ENCODE peak calls at places on chromosome 3, in ten cellular contexts. Q is tibial nerve, C is IMR-90, Y is body of pancreas, V is A549, O is heart left ventricle, B is NB4, U is adrenal gland, F is esophagus squamous epithelium, W is uterus. I is an unnamed sample.
A peak's percentile ranks its signal among the peaks of the same experiment; 100 is the strongest.

GRCh38 chr3:102104093-102104492 is 254.8 kb downstream of the NFKBIZ start:
- DNase-seq in Q (no peak), C (no peak), Y (no peak), V (no peak), O (no peak), B (no peak), U (no peak), F (no peak), W (no peak), I (no peak)

GRCh38 chr3:136728918-136729317 is 23.3 kb downstream of the STAG1 start:
- DNase-seq in Q (no peak), C (peak; percentile 67), Y (no peak), V (no peak), O (no peak), B (no peak), U (no peak), F (no peak), W (no peak), I (no peak)

GRCh38 chr3:110929811-110930210 is 141.8 kb upstream of the NECTIN3 start:
- DNase-seq in Q (no peak), C (peak; percentile 47), Y (no peak), V (no peak), O (no peak), B (no peak), U (no peak), F (no peak), W (no peak), I (no peak)

GRCh38 chr3:38004415-38005075 is 14.0 kb downstream of the VILL start:
- DNase-seq in Q (peak; percentile 94), C (peak; percentile 59), Y (peak; percentile 89), V (peak; percentile 55), O (peak; percentile 87), B (peak; percentile 70), U (peak; percentile 73), F (no peak), W (peak; percentile 67), I (peak; percentile 78)

GRCh38 chr3:110969229-110970211 is 102.1 kb upstream of the NECTIN3 start:
- DNase-seq in Q (no peak), C (no peak), Y (no peak), V (no peak), O (no peak), B (no peak), U (no peak), F (no peak), W (no peak), I (no peak)

GRCh38 chr3:51382947-51383578 is 2.0 kb upstream of the MANF start:
- DNase-seq in Q (no peak), C (no peak), Y (no peak), V (no peak), O (no peak), B (peak; percentile 15), U (no peak), F (no peak), W (no peak), I (no peak)

GRCh38 chr3:126557415-126557745 is 1.4 kb downstream of the C3orf22 start:
- DNase-seq in Q (no peak), C (no peak), Y (no peak), V (no peak), O (peak; percentile 23), B (no peak), U (no peak), F (no peak), W (peak; percentile 8), I (peak; percentile 9)

GRCh38 chr3:34646911-34647465 is 848.6 kb downstream of the PDCD6IP start:
- DNase-seq in Q (no peak), C (no peak), Y (no peak), V (no peak), O (no peak), B (no peak), U (no peak), F (no peak), W (no peak), I (no peak)

GRCh38 chr3:133803474-133803873 is 2.1 kb upstream of the SRPRB start:
- DNase-seq in Q (no peak), C (no peak), Y (no peak), V (no peak), O (no peak), B (no peak), U (no peak), F (no peak), W (no peak), I (no peak)

GRCh38 chr3:50352762-50353161 is 2.1 kb downstream of the CYB561D2 start:
- DNase-seq in Q (no peak), C (peak; percentile 29), Y (no peak), V (peak; percentile 47), O (no peak), B (peak; percentile 57), U (no peak), F (no peak), W (no peak), I (no peak)

DNA sequence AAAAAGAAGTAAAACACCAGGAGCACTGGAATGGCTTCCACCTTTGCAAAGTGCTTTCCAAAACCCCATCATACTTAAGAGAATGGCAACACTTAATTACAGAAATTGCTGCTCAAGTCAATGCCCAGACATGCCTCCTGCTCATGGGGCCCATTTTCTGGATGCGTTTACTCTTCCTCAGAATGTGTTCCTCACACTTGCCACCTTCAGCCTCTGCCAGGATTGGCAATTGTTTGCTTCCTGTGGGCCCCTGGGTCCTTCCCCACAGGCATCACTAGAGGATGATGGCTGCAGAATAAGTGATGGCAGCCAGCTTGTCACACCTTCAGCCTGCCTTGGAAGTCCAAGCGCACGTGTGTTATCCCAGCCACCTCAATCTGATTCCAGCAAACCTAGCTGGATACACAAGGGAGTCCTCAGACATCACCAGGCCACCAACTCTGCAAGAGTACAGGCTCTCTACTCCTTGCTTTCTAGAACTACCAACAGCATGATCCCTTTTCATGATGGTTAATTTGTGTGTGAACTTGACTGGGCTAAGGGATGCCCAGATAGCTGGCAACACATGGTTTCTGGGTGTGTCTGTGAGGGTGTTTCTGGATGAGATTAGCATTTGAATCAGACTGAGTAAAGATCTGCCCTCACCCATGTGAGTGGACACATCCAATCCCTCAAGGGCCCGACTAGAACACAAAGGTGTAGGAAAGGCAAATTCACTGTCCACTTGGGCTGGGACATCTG is 4.9 kb upstream of the NUP210 start:
- DNase-seq in Q (no peak), C (no peak), Y (no peak), V (no peak), O (no peak), B (no peak), U (no peak), F (no peak), W (no peak), I (no peak)
- TF ChIP-seq POLR2A in Q (no peak), C (no peak), Y (no peak), V (no peak), O (no peak), B (no peak), U (no peak), F (no peak), W (no peak), I (no peak)

DNA sequence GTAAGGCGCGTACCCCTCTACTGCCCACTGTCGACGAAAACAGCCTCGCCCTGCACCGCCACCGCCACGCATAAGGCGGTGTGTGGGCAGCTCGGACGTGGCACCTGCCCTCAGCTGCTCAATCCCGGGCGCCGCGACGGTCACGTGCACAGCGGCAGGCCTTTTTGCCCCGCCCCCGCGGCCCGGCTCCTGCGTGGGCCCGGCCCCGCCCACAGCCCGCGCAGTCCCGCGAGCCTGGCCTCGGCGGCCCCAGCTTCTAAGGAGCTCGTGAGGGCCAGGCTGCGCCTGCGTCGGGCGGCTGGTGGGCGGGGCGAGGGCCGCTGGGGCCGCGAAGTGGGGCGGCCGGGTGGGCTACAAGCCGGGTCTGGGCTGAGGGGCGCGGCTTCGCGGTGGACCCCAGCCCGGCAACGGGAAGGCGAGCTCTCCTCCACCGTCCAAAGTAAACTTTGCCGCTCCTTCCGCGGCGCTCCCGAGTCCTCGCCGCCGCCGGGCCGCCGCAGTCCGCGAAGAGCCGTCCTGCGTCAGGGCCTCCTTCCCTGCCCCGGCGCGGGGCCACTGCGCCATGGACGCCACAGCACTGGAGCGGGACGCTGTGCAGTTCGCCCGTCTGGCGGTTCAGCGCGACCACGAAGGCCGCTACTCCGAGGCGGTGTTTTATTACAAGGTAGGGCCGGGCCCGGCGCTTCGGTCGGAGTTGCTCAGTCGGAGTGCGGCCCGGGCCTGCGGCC is at the start of gene CAPN7:
- DNase-seq in Q (peak; percentile 89), C (peak; percentile 91), Y (peak; percentile 99), V (peak; percentile 87), O (peak; percentile 97), B (peak; percentile 93), U (peak; percentile 96), F (no peak), W (peak; percentile 93), I (peak; percentile 98)
- TF ChIP-seq POLR2A in Q (peak; percentile 50), C (peak; percentile 91), Y (peak; percentile 92), V (peak; percentile 83), O (peak; percentile 72), B (peak; percentile 57), U (peak; percentile 96), F (peak; percentile 87), W (peak; percentile 97), I (no peak)

GRCh38 chr3:16884084-16884747 is 539 bp upstream of the PLCL2 start:
- DNase-seq in Q (peak; percentile 54), C (peak; percentile 6), Y (peak; percentile 78), V (peak; percentile 92), O (peak; percentile 80), B (peak; percentile 28), U (peak; percentile 80), F (no peak), W (peak; percentile 65), I (peak; percentile 88)
- TF ChIP-seq POLR2A in Q (no peak), C (no peak), Y (peak; percentile 34), V (no peak), O (no peak), B (no peak), U (no peak), F (no peak), W (no peak), I (no peak)

GRCh38 chr3:105367406-105368213 is 901 bp downstream of the ALCAM start:
- DNase-seq in Q (peak; percentile 38), C (peak; percentile 70), Y (peak; percentile 79), V (peak; percentile 27), O (peak; percentile 66), B (peak; percentile 97), U (peak; percentile 69), F (peak; percentile 16), W (peak; percentile 32), I (peak; percentile 93)

GRCh38 chr3:105365536-105366301 is 990 bp upstream of the ALCAM start:
- DNase-seq in Q (peak; percentile 10), C (peak; percentile 67), Y (peak; percentile 63), V (peak; percentile 50), O (no peak), B (peak; percentile 2), U (no peak), F (no peak), W (no peak), I (no peak)

GRCh38 chr3:105368575-105369500 is 2.1 kb downstream of the ALCAM start:
- DNase-seq in Q (peak; percentile 25), C (peak; percentile 59), Y (peak; percentile 84), V (peak; percentile 29), O (peak; percentile 26), B (peak; percentile 89), U (peak; percentile 47), F (peak; percentile 14), W (peak; percentile 23), I (peak; percentile 89)

GRCh38 chr3:105366302-105367062 is at the start of gene ALCAM:
- DNase-seq in Q (peak; percentile 85), C (peak; percentile 99), Y (peak; percentile 98), V (peak; percentile 82), O (peak; percentile 94), B (peak; percentile 96), U (peak; percentile 95), F (peak; percentile 45), W (peak; percentile 89), I (peak; percentile 98)

DNA sequence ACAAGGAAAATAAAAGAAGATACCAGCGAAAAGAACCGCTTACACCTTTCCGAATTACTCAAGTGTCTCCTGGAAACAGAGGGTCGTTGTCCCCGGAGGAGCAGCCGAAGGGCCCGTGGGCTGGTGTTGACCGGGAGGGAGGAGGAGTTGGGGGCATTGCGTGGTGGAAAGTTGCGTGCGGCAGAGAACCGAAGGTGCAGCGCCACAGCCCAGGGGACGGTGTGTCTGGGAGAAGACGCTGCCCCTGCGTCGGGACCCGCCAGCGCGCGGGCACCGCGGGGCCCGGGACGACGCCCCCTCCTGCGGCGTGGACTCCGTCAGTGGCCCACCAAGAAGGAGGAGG is 325 bp downstream of the ALCAM start:
- DNase-seq in Q (no peak), C (no peak), Y (peak; percentile 49), V (peak; percentile 18), O (peak; percentile 32), B (peak; percentile 44), U (peak; percentile 51), F (no peak), W (no peak), I (no peak)
- TF ChIP-seq POLR2A in Q (no peak), C (peak; percentile 22), Y (no peak), V (no peak), O (no peak), B (no peak), U (no peak), F (no peak), W (no peak), I (no peak)

I was measured in lower leg skin.